ENCODE peak calls at places on chromosomes 1 and 21, in ten cellular contexts. A, R, Y, U, E, W, B, O, L and H are unnamed samples.

GRCh38 chr1:33905241-33905640 is 41.4 kb downstream of the HMGB4 start:
- DNase-seq in A (no peak), R (no peak), Y (no peak), U (no peak), E (no peak), W (no peak), B (no peak), O (no peak), L (no peak), H (no peak)

GRCh38 chr1:41957568-41957967 is 38.8 kb upstream of the HIVEP3 start:
- DNase-seq in A (no peak), R (peak), Y (no peak), U (no peak), E (no peak), W (no peak), B (no peak), O (peak), L (no peak), H (peak)

GRCh38 chr1:85801520-85801919 is 93.3 kb upstream of the ZNHIT6 start:
- DNase-seq in A (no peak), R (no peak), Y (no peak), U (no peak), E (no peak), W (no peak), B (no peak), O (peak), L (no peak), H (peak)

GRCh38 chr1:12342261-12343003 is 112.6 kb downstream of the VPS13D start:
- DNase-seq in A (no peak), R (no peak), Y (no peak), U (no peak), E (no peak), W (no peak), B (no peak), O (no peak), L (no peak), H (no peak)

GRCh38 chr1:235648954-235649721 is 446 bp downstream of the GNG4 start:
- DNase-seq in A (peak), R (peak), Y (peak), U (peak), E (peak), W (no peak), B (peak), O (peak), L (peak), H (peak)

GRCh38 chr1:60920561-60920960 is 161.8 kb upstream of the NFIA start:
- DNase-seq in A (no peak), R (no peak), Y (no peak), U (no peak), E (no peak), W (no peak), B (no peak), O (no peak), L (no peak), H (no peak)

GRCh38 chr1:16068356-16069270 is 4.8 kb downstream of the FAM131C start:
- DNase-seq in A (no peak), R (no peak), Y (no peak), U (no peak), E (no peak), W (no peak), B (no peak), O (no peak), L (no peak), H (no peak)

GRCh38 chr21:20875741-20876140 is 122.5 kb upstream of the NCAM2 start:
- DNase-seq in A (no peak), R (no peak), Y (no peak), U (no peak), E (no peak), W (no peak), B (no peak), O (no peak), L (no peak), H (peak)

GRCh38 chr1:5927506-5928370 is 64.5 kb downstream of the NPHP4 start:
- DNase-seq in A (no peak), R (no peak), Y (no peak), U (no peak), E (no peak), W (no peak), B (no peak), O (no peak), L (no peak), H (peak)

GRCh38 chr1:84462118-84462517 is 16.9 kb upstream of the RPF1 start:
- DNase-seq in A (no peak), R (no peak), Y (no peak), U (no peak), E (no peak), W (no peak), B (no peak), O (no peak), L (no peak), H (no peak)